ENCODE peak calls at places on chromosome 15, in ten cellular contexts. One of them, this sample, is unnamed.

GRCh38 chr15:75107905-75108838 is 84.8 kb downstream of the PPCDC start:
- DNase-seq in endothelial cell of umbilical vein: peak
- DNase-seq in coronary artery: no peak
- DNase-seq in H1: no peak
- DNase-seq in SK-N-SH: no peak
- DNase-seq in A549: peak
- DNase-seq in tibial artery: no peak
- DNase-seq in dorsolateral prefrontal cortex: no peak
- DNase-seq in RWPE1: peak
- DNase-seq in CD8-positive, alpha-beta T cell: peak
- DNase-seq in this sample: no peak

GRCh38 chr15:98649621-98649995 is 1.3 kb downstream of the IGF1R start:
- DNase-seq in A549: peak
- DNase-seq in tibial artery: no peak
- DNase-seq in endothelial cell of umbilical vein: peak
- DNase-seq in dorsolateral prefrontal cortex: peak
- DNase-seq in CD8-positive, alpha-beta T cell: peak
- DNase-seq in H1: no peak
- DNase-seq in SK-N-SH: peak
- DNase-seq in coronary artery: peak
- DNase-seq in RWPE1: no peak
- DNase-seq in this sample: peak

GRCh38 chr15:49427369-49427768 is 4.3 kb downstream of the FGF7 start:
- DNase-seq in endothelial cell of umbilical vein: no peak
- DNase-seq in dorsolateral prefrontal cortex: no peak
- DNase-seq in tibial artery: no peak
- DNase-seq in RWPE1: no peak
- DNase-seq in CD8-positive, alpha-beta T cell: no peak
- DNase-seq in coronary artery: no peak
- DNase-seq in SK-N-SH: no peak
- DNase-seq in A549: no peak
- DNase-seq in H1: no peak
- DNase-seq in this sample: no peak

GRCh38 chr15:62254137-62254934 is 89.3 kb upstream of the C2CD4B start:
- DNase-seq in dorsolateral prefrontal cortex: no peak
- DNase-seq in H1: peak
- DNase-seq in CD8-positive, alpha-beta T cell: peak
- DNase-seq in endothelial cell of umbilical vein: peak
- DNase-seq in SK-N-SH: peak
- DNase-seq in tibial artery: peak
- DNase-seq in RWPE1: peak
- DNase-seq in A549: peak
- DNase-seq in coronary artery: peak
- DNase-seq in this sample: peak

GRCh38 chr15:72047020-72047419 is 70.9 kb downstream of the MYO9A start:
- DNase-seq in endothelial cell of umbilical vein: no peak
- DNase-seq in RWPE1: no peak
- DNase-seq in coronary artery: no peak
- DNase-seq in dorsolateral prefrontal cortex: no peak
- DNase-seq in H1: no peak
- DNase-seq in CD8-positive, alpha-beta T cell: no peak
- DNase-seq in A549: no peak
- DNase-seq in tibial artery: no peak
- DNase-seq in SK-N-SH: no peak
- DNase-seq in this sample: no peak

GRCh38 chr15:27509014-27509413 is 538.0 kb downstream of the GABRG3 start:
- DNase-seq in SK-N-SH: no peak
- DNase-seq in A549: no peak
- DNase-seq in coronary artery: no peak
- DNase-seq in RWPE1: no peak
- DNase-seq in endothelial cell of umbilical vein: no peak
- DNase-seq in H1: no peak
- DNase-seq in tibial artery: no peak
- DNase-seq in dorsolateral prefrontal cortex: no peak
- DNase-seq in CD8-positive, alpha-beta T cell: no peak
- DNase-seq in this sample: no peak

GRCh38 chr15:85831415-85832113 is 36.8 kb upstream of the KLHL25 start:
- DNase-seq in coronary artery: no peak
- DNase-seq in SK-N-SH: peak
- DNase-seq in RWPE1: peak
- DNase-seq in CD8-positive, alpha-beta T cell: no peak
- DNase-seq in H1: peak
- DNase-seq in A549: peak
- DNase-seq in endothelial cell of umbilical vein: peak
- DNase-seq in tibial artery: peak
- DNase-seq in dorsolateral prefrontal cortex: peak
- DNase-seq in this sample: peak

GRCh38 chr15:98085003-98085639 is 124.6 kb downstream of the ARRDC4 start:
- DNase-seq in coronary artery: no peak
- DNase-seq in RWPE1: peak
- DNase-seq in CD8-positive, alpha-beta T cell: no peak
- DNase-seq in endothelial cell of umbilical vein: peak
- DNase-seq in dorsolateral prefrontal cortex: no peak
- DNase-seq in tibial artery: peak
- DNase-seq in H1: no peak
- DNase-seq in A549: peak
- DNase-seq in SK-N-SH: peak
- DNase-seq in this sample: peak

GRCh38 chr15:89704411-89704810 is 13.8 kb downstream of the WDR93 start:
- DNase-seq in H1: no peak
- DNase-seq in SK-N-SH: no peak
- DNase-seq in CD8-positive, alpha-beta T cell: no peak
- DNase-seq in RWPE1: no peak
- DNase-seq in dorsolateral prefrontal cortex: no peak
- DNase-seq in coronary artery: no peak
- DNase-seq in A549: no peak
- DNase-seq in endothelial cell of umbilical vein: no peak
- DNase-seq in tibial artery: no peak
- DNase-seq in this sample: no peak

GRCh38 chr15:60576515-60576914 is 97.6 kb upstream of the ICE2 start:
- DNase-seq in H1: no peak
- DNase-seq in RWPE1: no peak
- DNase-seq in coronary artery: no peak
- DNase-seq in SK-N-SH: no peak
- DNase-seq in endothelial cell of umbilical vein: no peak
- DNase-seq in A549: no peak
- DNase-seq in tibial artery: no peak
- DNase-seq in CD8-positive, alpha-beta T cell: no peak
- DNase-seq in dorsolateral prefrontal cortex: no peak
- DNase-seq in this sample: no peak

GRCh38 chr15:47717036-47717611 is at the start of gene SEMA6D:
- DNase-seq in tibial artery: peak
- DNase-seq in A549: peak
- DNase-seq in endothelial cell of umbilical vein: peak
- DNase-seq in coronary artery: peak
- DNase-seq in CD8-positive, alpha-beta T cell: no peak
- DNase-seq in H1: peak
- DNase-seq in dorsolateral prefrontal cortex: peak
- DNase-seq in SK-N-SH: peak
- DNase-seq in RWPE1: peak
- DNase-seq in this sample: peak

GRCh38 chr15:85879334-85880163 is 84.8 kb upstream of the KLHL25 start:
- DNase-seq in A549: no peak
- DNase-seq in H1: no peak
- DNase-seq in CD8-positive, alpha-beta T cell: no peak
- DNase-seq in tibial artery: no peak
- DNase-seq in endothelial cell of umbilical vein: no peak
- DNase-seq in RWPE1: no peak
- DNase-seq in dorsolateral prefrontal cortex: no peak
- DNase-seq in coronary artery: no peak
- DNase-seq in SK-N-SH: no peak
- DNase-seq in this sample: no peak

GRCh38 chr15:86165263-86166204 is 85.9 kb downstream of the AGBL1 start:
- DNase-seq in H1: no peak
- DNase-seq in tibial artery: no peak
- DNase-seq in dorsolateral prefrontal cortex: no peak
- DNase-seq in CD8-positive, alpha-beta T cell: no peak
- DNase-seq in SK-N-SH: peak
- DNase-seq in endothelial cell of umbilical vein: no peak
- DNase-seq in RWPE1: no peak
- DNase-seq in coronary artery: no peak
- DNase-seq in A549: no peak
- DNase-seq in this sample: no peak

GRCh38 chr15:86329311-86330013 is 249.8 kb downstream of the AGBL1 start:
- DNase-seq in endothelial cell of umbilical vein: no peak
- DNase-seq in A549: no peak
- DNase-seq in dorsolateral prefrontal cortex: no peak
- DNase-seq in H1: no peak
- DNase-seq in coronary artery: no peak
- DNase-seq in SK-N-SH: no peak
- DNase-seq in CD8-positive, alpha-beta T cell: no peak
- DNase-seq in tibial artery: no peak
- DNase-seq in RWPE1: no peak
- DNase-seq in this sample: no peak

GRCh38 chr15:46280753-46281521 is 646.1 kb downstream of the SQOR start:
- DNase-seq in endothelial cell of umbilical vein: peak
- DNase-seq in dorsolateral prefrontal cortex: no peak
- DNase-seq in SK-N-SH: peak
- DNase-seq in tibial artery: no peak
- DNase-seq in A549: no peak
- DNase-seq in coronary artery: no peak
- DNase-seq in RWPE1: no peak
- DNase-seq in H1: no peak
- DNase-seq in CD8-positive, alpha-beta T cell: no peak
- DNase-seq in this sample: peak

GRCh38 chr15:39585871-39586301 is 5.0 kb downstream of the THBS1 start:
- DNase-seq in CD8-positive, alpha-beta T cell: no peak
- DNase-seq in A549: no peak
- DNase-seq in tibial artery: no peak
- DNase-seq in coronary artery: no peak
- DNase-seq in SK-N-SH: no peak
- DNase-seq in H1: no peak
- DNase-seq in dorsolateral prefrontal cortex: no peak
- DNase-seq in endothelial cell of umbilical vein: no peak
- DNase-seq in RWPE1: no peak
- DNase-seq in this sample: no peak
- H3K27ac ChIP-seq in CD8-positive, alpha-beta T cell: no peak
- H3K27ac ChIP-seq in A549: no peak
- H3K27ac ChIP-seq in tibial artery: no peak
- H3K27ac ChIP-seq in coronary artery: peak
- H3K27ac ChIP-seq in SK-N-SH: peak
- H3K27ac ChIP-seq in H1: no peak
- H3K27ac ChIP-seq in dorsolateral prefrontal cortex: no peak
- H3K27ac ChIP-seq in endothelial cell of umbilical vein: peak
- H3K27ac ChIP-seq in RWPE1: no peak
- H3K27ac ChIP-seq in this sample: no peak

DNA sequence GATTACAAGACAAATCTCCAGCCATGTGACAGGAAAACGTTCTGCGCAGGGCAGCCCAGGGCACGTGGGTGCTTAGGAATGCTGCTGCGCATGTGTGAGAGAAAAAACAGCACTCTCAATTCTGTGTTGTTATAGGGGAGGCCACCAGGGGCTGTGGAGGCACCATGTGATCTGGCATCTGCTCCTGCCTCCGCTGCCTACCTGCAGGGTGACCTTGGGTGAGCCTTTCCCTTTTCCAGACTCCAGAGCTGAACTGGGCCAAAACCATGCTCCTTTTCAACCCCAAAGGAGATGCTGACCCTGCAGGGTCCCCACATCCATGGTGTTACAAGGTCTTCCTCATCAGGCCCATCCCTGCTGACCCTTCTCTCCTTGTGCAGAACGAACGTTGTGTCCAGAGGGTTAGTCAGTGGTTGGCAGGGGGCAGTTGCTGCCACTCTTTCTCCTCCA is 81.5 kb upstream of the RASGRF1 start:
- DNase-seq in tibial artery: no peak
- DNase-seq in CD8-positive, alpha-beta T cell: no peak
- DNase-seq in coronary artery: no peak
- DNase-seq in dorsolateral prefrontal cortex: no peak
- DNase-seq in endothelial cell of umbilical vein: no peak
- DNase-seq in SK-N-SH: peak
- DNase-seq in H1: peak
- DNase-seq in A549: no peak
- DNase-seq in RWPE1: no peak
- DNase-seq in this sample: peak
- TF ChIP-seq CTCF in tibial artery: no peak
- TF ChIP-seq CTCF in CD8-positive, alpha-beta T cell: no peak
- TF ChIP-seq CTCF in coronary artery: no peak
- TF ChIP-seq CTCF in dorsolateral prefrontal cortex: no peak
- TF ChIP-seq CTCF in endothelial cell of umbilical vein: no peak
- TF ChIP-seq CTCF in SK-N-SH: no peak
- TF ChIP-seq CTCF in H1: peak
- TF ChIP-seq CTCF in A549: no peak
- TF ChIP-seq CTCF in RWPE1: no peak
- TF ChIP-seq CTCF in this sample: peak

DNA sequence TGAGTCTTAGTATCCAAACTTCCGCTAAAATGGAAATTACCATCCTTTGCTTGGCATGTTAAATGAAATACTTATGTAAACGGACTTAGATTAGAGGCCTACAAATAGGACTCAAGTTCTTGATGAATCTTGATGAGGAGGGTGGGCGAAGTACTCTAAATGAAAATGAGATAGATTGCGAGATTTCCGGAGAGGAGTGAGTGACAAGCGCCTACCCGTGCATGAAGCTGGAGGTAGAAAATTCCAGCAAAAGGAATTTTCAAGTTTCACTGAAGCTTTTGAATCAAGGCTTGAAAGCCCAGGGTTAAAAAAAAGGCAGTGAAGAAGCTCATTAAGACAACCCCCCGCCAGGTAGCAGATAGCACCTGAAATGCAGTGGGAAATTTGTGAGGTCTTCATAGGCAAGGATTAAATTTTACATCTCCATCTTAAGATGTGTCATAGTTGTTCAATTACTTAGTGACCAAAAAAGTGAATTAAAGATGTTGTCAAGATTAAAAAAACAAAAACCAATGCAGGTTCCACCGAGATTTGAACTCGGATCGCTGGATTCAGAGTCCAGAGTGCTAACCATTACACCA is 655 bp upstream of the RAB11A start:
- DNase-seq in tibial artery: no peak
- DNase-seq in H1: no peak
- DNase-seq in endothelial cell of umbilical vein: no peak
- DNase-seq in CD8-positive, alpha-beta T cell: no peak
- DNase-seq in SK-N-SH: peak
- DNase-seq in dorsolateral prefrontal cortex: no peak
- DNase-seq in A549: no peak
- DNase-seq in RWPE1: peak
- DNase-seq in coronary artery: no peak
- DNase-seq in this sample: peak
- H3K27ac ChIP-seq in tibial artery: peak
- H3K27ac ChIP-seq in H1: no peak
- H3K27ac ChIP-seq in endothelial cell of umbilical vein: peak
- H3K27ac ChIP-seq in CD8-positive, alpha-beta T cell: peak
- H3K27ac ChIP-seq in SK-N-SH: peak
- H3K27ac ChIP-seq in dorsolateral prefrontal cortex: peak
- H3K27ac ChIP-seq in A549: peak
- H3K27ac ChIP-seq in RWPE1: peak
- H3K27ac ChIP-seq in coronary artery: peak
- H3K27ac ChIP-seq in this sample: no peak

GRCh38 chr15:59420108-59420507 is 17.9 kb upstream of the FAM81A start:
- DNase-seq in endothelial cell of umbilical vein: no peak
- DNase-seq in SK-N-SH: no peak
- DNase-seq in H1: no peak
- DNase-seq in dorsolateral prefrontal cortex: no peak
- DNase-seq in coronary artery: no peak
- DNase-seq in CD8-positive, alpha-beta T cell: no peak
- DNase-seq in tibial artery: no peak
- DNase-seq in A549: no peak
- DNase-seq in RWPE1: no peak
- DNase-seq in this sample: no peak

GRCh38 chr15:59424626-59425025 is 13.4 kb upstream of the FAM81A start:
- DNase-seq in tibial artery: no peak
- DNase-seq in endothelial cell of umbilical vein: no peak
- DNase-seq in A549: no peak
- DNase-seq in SK-N-SH: no peak
- DNase-seq in H1: no peak
- DNase-seq in dorsolateral prefrontal cortex: no peak
- DNase-seq in coronary artery: no peak
- DNase-seq in CD8-positive, alpha-beta T cell: no peak
- DNase-seq in RWPE1: no peak
- DNase-seq in this sample: no peak

GRCh38 chr15:59420986-59421618 is 16.9 kb upstream of the FAM81A start:
- DNase-seq in endothelial cell of umbilical vein: peak
- DNase-seq in dorsolateral prefrontal cortex: no peak
- DNase-seq in A549: no peak
- DNase-seq in RWPE1: no peak
- DNase-seq in H1: peak
- DNase-seq in coronary artery: no peak
- DNase-seq in tibial artery: no peak
- DNase-seq in CD8-positive, alpha-beta T cell: no peak
- DNase-seq in SK-N-SH: no peak
- DNase-seq in this sample: peak
- TF ChIP-seq CTCF in endothelial cell of umbilical vein: no peak
- TF ChIP-seq CTCF in dorsolateral prefrontal cortex: no peak
- TF ChIP-seq CTCF in A549: no peak
- TF ChIP-seq CTCF in RWPE1: no peak
- TF ChIP-seq CTCF in H1: no peak
- TF ChIP-seq CTCF in coronary artery: no peak
- TF ChIP-seq CTCF in tibial artery: no peak
- TF ChIP-seq CTCF in CD8-positive, alpha-beta T cell: no peak
- TF ChIP-seq CTCF in SK-N-SH: no peak
- TF ChIP-seq CTCF in this sample: peak

This sample was measured in neural progenitor cell.